ENCODE peak calls at places on chromosomes 1 and 21, in ten cellular contexts. M is fibroblast of lung; C is lower lobe of right lung; N is esophagus muscularis mucosa; B is thoracic aorta; G is CD8-positive, alpha-beta T cell; U is heart left ventricle; S is heart right ventricle; Z is pancreas; D is CD8-positive, alpha-beta memory T cell. V is an unnamed sample.
A peak's percentile ranks its signal among the peaks of the same experiment; 100 is the strongest.

GRCh38 chr1:160205974-160206369 is 788 bp downstream of the PEA15 start:
- DNase-seq in M (peak; percentile 70), C (no peak), N (no peak), B (peak; percentile 43), G (peak; percentile 68), U (peak; percentile 63), S (no peak), Z (no peak), D (peak; percentile 38), V (peak; percentile 69)

GRCh38 chr1:50109647-50110075 is 941 bp downstream of the ELAVL4 start:
- DNase-seq in M (peak; percentile 2), C (no peak), N (no peak), B (no peak), G (peak; percentile 21), U (no peak), S (no peak), Z (no peak), D (no peak), V (no peak)

GRCh38 chr1:243487649-243488227 is 231.9 kb downstream of the SDCCAG8 start:
- DNase-seq in M (no peak), C (no peak), N (no peak), B (no peak), G (no peak), U (no peak), S (no peak), Z (no peak), D (no peak), V (no peak)

GRCh38 chr1:22694172-22694571 is 16.5 kb upstream of the EPHB2 start:
- DNase-seq in M (no peak), C (no peak), N (no peak), B (no peak), G (no peak), U (no peak), S (no peak), Z (no peak), D (no peak), V (no peak)

GRCh38 chr1:27342391-27342777 is 562 bp downstream of the SYTL1 start:
- DNase-seq in M (no peak), C (no peak), N (no peak), B (no peak), G (peak; percentile 49), U (no peak), S (no peak), Z (no peak), D (no peak), V (no peak)

GRCh38 chr21:39546522-39546921 is 66.2 kb upstream of the B3GALT5 start:
- DNase-seq in M (no peak), C (no peak), N (peak; percentile 12), B (no peak), G (no peak), U (no peak), S (no peak), Z (no peak), D (no peak), V (no peak)

GRCh38 chr1:158818991-158819405 is 12.2 kb upstream of the MNDA start:
- DNase-seq in M (no peak), C (no peak), N (no peak), B (no peak), G (no peak), U (no peak), S (no peak), Z (no peak), D (no peak), V (no peak)

GRCh38 chr1:89523597-89524368 is 846 bp upstream of the LRRC8B start:
- DNase-seq in M (no peak), C (peak; percentile 72), N (no peak), B (no peak), G (peak; percentile 76), U (no peak), S (no peak), Z (no peak), D (peak; percentile 28), V (no peak)

GRCh38 chr1:23424171-23424959 is at the start of gene TCEA3:
- DNase-seq in M (no peak), C (peak; percentile 66), N (no peak), B (no peak), G (no peak), U (peak; percentile 73), S (peak; percentile 66), Z (peak; percentile 79), D (no peak), V (peak; percentile 52)

GRCh38 chr1:63362073-63362472 is 5.4 kb upstream of the ALG6 start:
- DNase-seq in M (no peak), C (no peak), N (no peak), B (no peak), G (no peak), U (no peak), S (no peak), Z (no peak), D (no peak), V (no peak)
- H3K4me1 ChIP-seq in M (no peaks in the 10 kb centered on the region), C (peaks cover 8% of the 10 kb centered on the region), N (peaks cover 4% of the 10 kb centered on the region), B (no peaks in the 10 kb centered on the region), G (peaks cover 6% of the 10 kb centered on the region), U (no peaks in the 10 kb centered on the region), S (peaks cover 5% of the 10 kb centered on the region), Z (no peaks in the 10 kb centered on the region), D (peaks cover 6% of the 10 kb centered on the region), V (no peaks in the 10 kb centered on the region)

GRCh38 chr1:198597690-198598430 is 41.0 kb upstream of the PTPRC start:
- DNase-seq in M (no peak), C (no peak), N (no peak), B (no peak), G (no peak), U (no peak), S (no peak), Z (no peak), D (no peak), V (no peak)
- H3K36me3 ChIP-seq in M (no peaks in the 10 kb centered on the region), C (no peaks in the 10 kb centered on the region), N (no peaks in the 10 kb centered on the region), B (no peaks in the 10 kb centered on the region), G (no peaks in the 10 kb centered on the region), U (no peaks in the 10 kb centered on the region), S (no peaks in the 10 kb centered on the region), Z (no peaks in the 10 kb centered on the region), D (no peaks in the 10 kb centered on the region), V (no peaks in the 10 kb centered on the region)

GRCh38 chr1:40693425-40693824 is 1.9 kb downstream of the NFYC start:
- DNase-seq in M (no peak), C (no peak), N (no peak), B (no peak), G (no peak), U (no peak), S (no peak), Z (no peak), D (no peak), V (no peak)
- H3K4me3 ChIP-seq in M (peak overlapping the region; percentile 95), C (no peak overlapping the region), N (no peak overlapping the region), B (no peak overlapping the region), G (no peak overlapping the region), U (no peak overlapping the region), S (no peak overlapping the region), Z (no peak overlapping the region), D (peak overlapping the region; percentile 94), V (peak overlapping the region; percentile 94)

GRCh38 chr1:225465793-225466517 is 38.1 kb upstream of the LBR start:
- DNase-seq in M (no peak), C (no peak), N (no peak), B (no peak), G (no peak), U (no peak), S (no peak), Z (no peak), D (no peak), V (no peak)

GRCh38 chr1:225462714-225463574 is 35.1 kb upstream of the LBR start:
- DNase-seq in M (no peak), C (no peak), N (no peak), B (no peak), G (no peak), U (no peak), S (no peak), Z (no peak), D (no peak), V (no peak)

GRCh38 chr1:225466848-225467192 is 39.0 kb upstream of the LBR start:
- DNase-seq in M (no peak), C (no peak), N (no peak), B (no peak), G (no peak), U (no peak), S (no peak), Z (no peak), D (no peak), V (no peak)

GRCh38 chr1:225467193-225468020 is 39.6 kb upstream of the LBR start:
- DNase-seq in M (no peak), C (peak; percentile 88), N (no peak), B (no peak), G (peak; percentile 86), U (peak; percentile 79), S (peak; percentile 66), Z (no peak), D (peak; percentile 73), V (no peak)

GRCh38 chr1:225464851-225465792 is 37.3 kb upstream of the LBR start:
- DNase-seq in M (no peak), C (no peak), N (no peak), B (no peak), G (no peak), U (no peak), S (no peak), Z (no peak), D (no peak), V (no peak)
- H3K4me1 ChIP-seq in M (peaks cover 10% of the 10 kb centered on the region), C (peaks cover 44% of the 10 kb centered on the region), N (peaks cover 60% of the 10 kb centered on the region), B (peaks cover 7% of the 10 kb centered on the region), G (peaks cover 52% of the 10 kb centered on the region), U (no peaks in the 10 kb centered on the region), S (peaks cover 74% of the 10 kb centered on the region), Z (no peaks in the 10 kb centered on the region), D (peaks cover 51% of the 10 kb centered on the region), V (peaks cover 9% of the 10 kb centered on the region)

GRCh38 chr21:37230632-37231246 is 36.4 kb downstream of the VPS26C start:
- DNase-seq in M (no peak), C (no peak), N (peak; percentile 70), B (no peak), G (no peak), U (no peak), S (no peak), Z (no peak), D (no peak), V (no peak)
- H3K36me3 ChIP-seq in M (peaks cover 32% of the 10 kb centered on the region), C (peaks cover 96% of the 10 kb centered on the region), N (peaks cover 85% of the 10 kb centered on the region), B (peaks cover 56% of the 10 kb centered on the region), G (peaks cover 29% of the 10 kb centered on the region), U (peaks cover 98% of the 10 kb centered on the region), S (peaks cover 93% of the 10 kb centered on the region), Z (peaks cover 43% of the 10 kb centered on the region), D (peaks cover 32% of the 10 kb centered on the region), V (peaks cover 75% of the 10 kb centered on the region)

GRCh38 chr21:25457411-25457810 is 149.9 kb downstream of the MRPL39 start:
- DNase-seq in M (peak; percentile 81), C (no peak), N (no peak), B (no peak), G (no peak), U (no peak), S (no peak), Z (no peak), D (no peak), V (peak; percentile 82)
- H3K4me3 ChIP-seq in M (no peak overlapping the region), C (no peak overlapping the region), N (no peak overlapping the region), B (peak overlapping the region; percentile 47), G (no peak overlapping the region), U (no peak overlapping the region), S (no peak overlapping the region), Z (no peak overlapping the region), D (peak overlapping the region; percentile 36), V (peak overlapping the region; percentile 63)